ENCODE peak calls at places on chromosomes 3 and 15, in ten cellular contexts. L is cardiac fibroblast, J is Calu3, Q is lower lobe of right lung, A is endothelial cell of umbilical vein, U is astrocyte of the spinal cord, S is mammary epithelial cell, M is BJ, F is B cell, D is fibroblast of lung. B is an unnamed sample.

GRCh38 chr3:177332955-177333354 is 135.7 kb upstream of the TBL1XR1 start:
- DNase-seq in L (no peak), J (no peak), Q (no peak), A (no peak), U (no peak), S (no peak), M (no peak), F (no peak), D (no peak), B (no peak)

GRCh38 chr3:177358085-177358967 is 161.0 kb upstream of the TBL1XR1 start:
- DNase-seq in L (peak; percentile 94), J (peak; percentile 69), Q (peak; percentile 78), A (peak; percentile 91), U (peak; percentile 90), S (peak; percentile 81), M (no peak), F (no peak), D (peak; percentile 90), B (no peak)

GRCh38 chr3:51945926-51946500 is 3.9 kb downstream of the PARP3 start:
- DNase-seq in L (no peak), J (no peak), Q (no peak), A (no peak), U (no peak), S (no peak), M (no peak), F (no peak), D (no peak), B (peak; percentile 71)

GRCh38 chr3:41330465-41330864 is 131.2 kb downstream of the CTNNB1 start:
- DNase-seq in L (peak; percentile 22), J (no peak), Q (no peak), A (no peak), U (peak; percentile 82), S (no peak), M (no peak), F (no peak), D (peak; percentile 61), B (no peak)

GRCh38 chr15:73771380-73772095 is 18.4 kb upstream of the INSYN1 start:
- DNase-seq in L (no peak), J (no peak), Q (peak; percentile 15), A (no peak), U (no peak), S (no peak), M (no peak), F (no peak), D (no peak), B (no peak)

GRCh38 chr3:14434541-14435151 is 32.2 kb downstream of the SLC6A6 start:
- DNase-seq in L (no peak), J (peak; percentile 20), Q (peak; percentile 82), A (no peak), U (no peak), S (no peak), M (no peak), F (no peak), D (no peak), B (no peak)

GRCh38 chr3:171770689-171771620 is 39.3 kb downstream of the PLD1 start:
- DNase-seq in L (peak; percentile 94), J (peak; percentile 69), Q (no peak), A (peak; percentile 93), U (peak; percentile 90), S (peak; percentile 95), M (no peak), F (no peak), D (peak; percentile 87), B (no peak)

GRCh38 chr3:17678116-17678741 is 64.2 kb downstream of the TBC1D5 start:
- DNase-seq in L (peak; percentile 36), J (no peak), Q (no peak), A (no peak), U (peak; percentile 52), S (peak; percentile 50), M (no peak), F (no peak), D (peak; percentile 70), B (no peak)

GRCh38 chr15:68126415-68126814 is 72.3 kb downstream of the PIAS1 start:
- DNase-seq in L (peak; percentile 29), J (no peak), Q (peak; percentile 48), A (no peak), U (no peak), S (peak; percentile 14), M (no peak), F (no peak), D (no peak), B (no peak)

DNA sequence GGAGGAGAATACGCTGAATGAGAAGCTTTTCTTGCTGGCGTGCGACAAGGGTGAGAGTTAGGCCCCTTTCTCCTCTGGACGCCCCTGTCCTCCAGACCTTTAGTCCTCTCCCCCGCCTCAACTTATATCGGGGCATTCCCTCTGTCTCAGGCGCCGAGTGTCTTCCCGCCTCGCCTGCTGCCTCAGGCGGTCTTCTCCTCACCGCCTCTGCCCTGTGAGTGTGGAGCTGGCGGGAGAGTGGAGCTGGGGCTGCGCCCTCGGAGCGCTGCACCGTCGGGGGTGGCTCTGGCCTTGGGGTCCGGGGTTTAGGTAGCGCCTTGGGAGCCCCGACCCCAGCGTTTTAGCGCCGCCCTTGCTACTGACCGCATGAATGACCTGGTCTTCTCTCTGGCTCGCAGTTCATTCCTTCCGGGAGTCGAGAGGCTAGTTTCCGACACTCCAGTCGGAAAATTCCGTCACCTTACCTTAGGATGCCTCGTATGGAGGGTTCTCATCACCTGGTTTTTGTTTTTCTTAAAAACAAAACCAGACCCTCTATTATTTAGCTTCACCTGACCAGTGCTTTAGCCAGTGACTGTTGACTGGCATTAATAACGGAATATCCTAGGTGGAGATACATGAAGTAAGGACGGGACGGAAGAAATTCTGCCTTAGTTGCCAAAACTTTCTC is 983 bp downstream of the TRPC1 start:
- DNase-seq in L (peak; percentile 34), J (peak; percentile 55), Q (peak; percentile 48), A (peak; percentile 50), U (peak; percentile 47), S (peak; percentile 64), M (no peak), F (peak; percentile 43), D (peak; percentile 40), B (no peak)
- TF ChIP-seq CTCF in L (no peak), J (no peak), Q (no peak), A (no peak), U (no peak), S (no peak), M (peak; percentile 19), F (no peak), D (peak; percentile 11), B (peak; percentile 51)

GRCh38 chr15:75749820-75750219 is 37.2 kb upstream of the CSPG4 start:
- DNase-seq in L (no peak), J (no peak), Q (no peak), A (no peak), U (no peak), S (no peak), M (no peak), F (no peak), D (no peak), B (no peak)

GRCh38 chr15:75751901-75752300 is 39.3 kb upstream of the CSPG4 start:
- DNase-seq in L (no peak), J (no peak), Q (no peak), A (no peak), U (no peak), S (no peak), M (no peak), F (no peak), D (no peak), B (no peak)

GRCh38 chr15:75750261-75751050 is 37.8 kb upstream of the CSPG4 start:
- DNase-seq in L (no peak), J (no peak), Q (no peak), A (no peak), U (no peak), S (no peak), M (no peak), F (no peak), D (no peak), B (no peak)

GRCh38 chr15:75751116-75751875 is 38.6 kb upstream of the CSPG4 start:
- DNase-seq in L (no peak), J (no peak), Q (no peak), A (no peak), U (no peak), S (no peak), M (no peak), F (no peak), D (no peak), B (no peak)

DNA sequence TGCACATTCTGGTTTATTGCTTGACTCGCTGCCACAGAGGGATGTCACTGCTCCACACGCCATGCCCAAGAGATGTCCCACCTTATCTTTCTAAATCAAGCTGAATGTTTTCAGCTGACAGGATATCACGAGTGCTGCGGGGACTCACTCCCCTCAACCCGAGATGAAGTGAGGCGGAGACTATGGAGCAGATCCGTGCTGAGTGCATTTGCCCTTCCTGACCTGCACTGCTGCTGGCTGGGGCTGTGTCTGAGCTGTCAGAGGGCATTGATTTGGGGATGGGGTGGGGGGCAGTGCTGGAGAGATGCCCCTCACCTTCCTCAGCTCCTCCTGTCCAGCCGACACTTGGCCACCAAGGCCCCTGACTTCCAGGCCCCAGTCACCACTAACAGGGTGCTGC is 40.5 kb upstream of the CSPG4 start:
- DNase-seq in L (no peak), J (no peak), Q (no peak), A (no peak), U (no peak), S (no peak), M (no peak), F (no peak), D (no peak), B (no peak)
- TF ChIP-seq CTCF in L (no peak), J (no peak), Q (no peak), A (no peak), U (no peak), S (no peak), M (no peak), F (no peak), D (no peak), B (no peak)

DNA sequence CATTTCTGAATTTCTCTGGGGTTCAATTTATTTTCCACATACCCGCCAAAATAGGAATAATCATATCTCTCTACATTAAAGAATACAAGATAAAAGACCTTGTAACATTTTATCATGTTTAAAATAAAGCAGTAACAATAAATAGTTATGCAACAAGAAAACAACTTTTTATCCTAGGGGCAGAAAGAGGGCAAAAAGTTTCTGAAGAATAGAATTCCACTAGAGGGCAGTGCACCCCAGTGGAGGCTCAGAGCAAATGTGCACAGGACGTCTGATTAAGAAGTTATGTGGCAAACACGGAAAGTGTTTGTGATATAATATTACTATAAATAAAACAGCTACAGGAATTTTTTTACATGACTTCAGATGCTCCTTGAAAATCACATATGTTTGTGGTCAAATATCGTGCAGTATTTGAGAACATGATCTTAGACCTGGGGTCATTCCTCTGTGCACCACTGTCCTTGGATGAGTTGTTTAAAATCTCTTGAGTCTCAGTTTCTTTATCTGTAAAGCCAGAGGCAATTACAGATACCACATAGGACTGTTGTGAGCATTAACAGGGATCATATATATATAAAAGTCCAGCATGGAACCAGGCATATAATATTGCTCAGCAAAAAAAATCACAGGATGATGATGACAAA is 13.2 kb upstream of the PIK3R4 start:
- DNase-seq in L (peak; percentile 79), J (peak; percentile 85), Q (peak; percentile 52), A (peak; percentile 61), U (peak; percentile 52), S (peak; percentile 62), M (no peak), F (peak; percentile 42), D (peak; percentile 33), B (no peak)
- TF ChIP-seq CTCF in L (peak; percentile 77), J (peak; percentile 93), Q (peak; percentile 76), A (peak; percentile 52), U (peak; percentile 74), S (peak; percentile 75), M (peak; percentile 82), F (peak; percentile 91), D (peak; percentile 79), B (peak; percentile 94)

DNA sequence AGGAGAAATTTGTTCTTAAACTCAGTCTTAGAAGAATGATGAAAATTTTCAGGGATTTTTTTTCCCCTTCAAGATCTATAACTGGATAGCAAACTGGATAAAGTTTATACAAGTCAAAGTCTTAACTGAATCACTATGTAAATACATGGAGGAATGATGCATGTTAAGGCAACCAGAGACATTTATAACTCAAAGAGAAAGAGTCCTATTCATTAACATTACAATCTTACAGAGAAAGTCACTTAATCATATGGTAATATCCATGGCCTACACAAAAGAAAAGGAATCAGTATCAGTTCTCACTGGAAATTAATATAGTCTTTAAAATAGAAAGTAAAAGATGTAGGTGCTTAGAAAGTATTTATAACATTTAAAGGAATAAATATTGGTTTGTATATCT is 869.1 kb downstream of the TBL1XR1 start:
- DNase-seq in L (no peak), J (no peak), Q (no peak), A (no peak), U (no peak), S (no peak), M (no peak), F (no peak), D (no peak), B (no peak)
- TF ChIP-seq CTCF in L (no peak), J (no peak), Q (no peak), A (no peak), U (no peak), S (no peak), M (no peak), F (no peak), D (no peak), B (no peak)

B was measured in chondrocyte.